ENCODE peak calls at places on chromosomes 13 and 19, in five cellular contexts. One of them, this sample, is unnamed.
A peak's percentile ranks its signal among the peaks of the same experiment; 100 is the strongest.

GRCh38 chr13:92143766-92144165 is 745.3 kb downstream of the GPC5 start:
- DNase-seq in GM12878: no peak
- DNase-seq in H1: no peak
- DNase-seq in K562: no peak
- DNase-seq in HepG2: no peak
- DNase-seq in this sample: no peak

GRCh38 chr19:2319551-2319950 is 8.8 kb downstream of the LSM7 start:
- DNase-seq in GM12878: no peak
- DNase-seq in HepG2: no peak
- DNase-seq in H1: no peak
- DNase-seq in K562: no peak
- DNase-seq in this sample: no peak

GRCh38 chr19:48415395-48415794 is 21.9 kb downstream of the GRIN2D start:
- DNase-seq in HepG2: peak; percentile 52
- DNase-seq in K562: peak; percentile 95
- DNase-seq in H1: peak; percentile 97
- DNase-seq in GM12878: no peak
- DNase-seq in this sample: peak; percentile 98

GRCh38 chr13:95547531-95548167 is 4.9 kb upstream of the CLDN10 start:
- DNase-seq in K562: no peak
- DNase-seq in GM12878: no peak
- DNase-seq in H1: no peak
- DNase-seq in HepG2: no peak
- DNase-seq in this sample: no peak

GRCh38 chr13:59452189-59452588 is 711.5 kb downstream of the DIAPH3 start:
- DNase-seq in K562: no peak
- DNase-seq in H1: no peak
- DNase-seq in GM12878: no peak
- DNase-seq in HepG2: no peak
- DNase-seq in this sample: no peak

GRCh38 chr13:113806526-113806925 is 47.5 kb downstream of the TMEM255B start:
- DNase-seq in GM12878: no peak
- DNase-seq in HepG2: no peak
- DNase-seq in K562: no peak
- DNase-seq in H1: no peak
- DNase-seq in this sample: peak; percentile 7

GRCh38 chr19:17306285-17306714 is 628 bp downstream of the MRPL34 start:
- DNase-seq in H1: no peak
- DNase-seq in HepG2: no peak
- DNase-seq in GM12878: no peak
- DNase-seq in K562: no peak
- DNase-seq in this sample: no peak

GRCh38 chr13:67033170-67033569 is 197.0 kb downstream of the PCDH9 start:
- DNase-seq in K562: no peak
- DNase-seq in H1: no peak
- DNase-seq in GM12878: no peak
- DNase-seq in HepG2: no peak
- DNase-seq in this sample: no peak

GRCh38 chr19:3977242-3978143 is 6.6 kb upstream of the DAPK3 start:
- DNase-seq in H1: peak; percentile 54
- DNase-seq in HepG2: no peak
- DNase-seq in K562: peak; percentile 57
- DNase-seq in GM12878: no peak
- DNase-seq in this sample: no peak

GRCh38 chr19:40800339-40800996 is 1.5 kb downstream of the EGLN2 start:
- DNase-seq in H1: no peak
- DNase-seq in GM12878: no peak
- DNase-seq in HepG2: no peak
- DNase-seq in K562: no peak
- DNase-seq in this sample: no peak

GRCh38 chr19:23203841-23204344 is 46.3 kb downstream of the ZNF724 start:
- DNase-seq in H1: no peak
- DNase-seq in GM12878: no peak
- DNase-seq in K562: no peak
- DNase-seq in HepG2: no peak
- DNase-seq in this sample: peak; percentile 66

GRCh38 chr19:35309481-35310279 is 17.7 kb downstream of the MAG start:
- DNase-seq in H1: no peak
- DNase-seq in GM12878: no peak
- DNase-seq in K562: peak; percentile 79
- DNase-seq in HepG2: peak; percentile 87
- DNase-seq in this sample: no peak

GRCh38 chr13:52615817-52616216 is 26.4 kb upstream of the HNRNPA1L2 start:
- DNase-seq in HepG2: peak; percentile 43
- DNase-seq in H1: no peak
- DNase-seq in GM12878: no peak
- DNase-seq in K562: no peak
- DNase-seq in this sample: no peak

GRCh38 chr13:18949970-18950369 is 231.7 kb downstream of the TUBA3C start:
- DNase-seq in GM12878: no peak
- DNase-seq in H1: no peak
- DNase-seq in HepG2: no peak
- DNase-seq in K562: no peak
- DNase-seq in this sample: no peak

GRCh38 chr19:35296644-35297514 is 4.9 kb downstream of the MAG start:
- DNase-seq in H1: no peak
- DNase-seq in GM12878: no peak
- DNase-seq in HepG2: no peak
- DNase-seq in K562: no peak
- DNase-seq in this sample: no peak

GRCh38 chr13:111548301-111548700 is 227.9 kb downstream of the TEX29 start:
- DNase-seq in H1: no peak
- DNase-seq in GM12878: no peak
- DNase-seq in K562: no peak
- DNase-seq in HepG2: no peak
- DNase-seq in this sample: no peak

GRCh38 chr19:43506629-43507028 is 2.1 kb upstream of the PHLDB3 start:
- DNase-seq in GM12878: no peak
- DNase-seq in H1: no peak
- DNase-seq in K562: no peak
- DNase-seq in HepG2: no peak
- DNase-seq in this sample: no peak

GRCh38 chr19:15280915-15281683 is 48.9 kb upstream of the EPHX3 start:
- DNase-seq in HepG2: peak; percentile 55
- DNase-seq in K562: peak; percentile 43
- DNase-seq in H1: no peak
- DNase-seq in GM12878: no peak
- DNase-seq in this sample: no peak

GRCh38 chr13:65631078-65631477 is 1599.1 kb downstream of the PCDH9 start:
- DNase-seq in H1: no peak
- DNase-seq in GM12878: no peak
- DNase-seq in K562: no peak
- DNase-seq in HepG2: no peak
- DNase-seq in this sample: no peak

GRCh38 chr13:38636106-38636505 is 50.8 kb upstream of the FREM2 start:
- DNase-seq in GM12878: no peak
- DNase-seq in H1: no peak
- DNase-seq in K562: no peak
- DNase-seq in HepG2: no peak
- DNase-seq in this sample: no peak

GRCh38 chr13:38636756-38637155 is 50.1 kb upstream of the FREM2 start:
- DNase-seq in H1: no peak
- DNase-seq in HepG2: no peak
- DNase-seq in GM12878: no peak
- DNase-seq in K562: no peak
- DNase-seq in this sample: no peak

GRCh38 chr13:38637576-38637975 is 49.3 kb upstream of the FREM2 start:
- DNase-seq in HepG2: no peak
- DNase-seq in GM12878: no peak
- DNase-seq in K562: no peak
- DNase-seq in H1: no peak
- DNase-seq in this sample: no peak

GRCh38 chr13:38641164-38641948 is 45.5 kb upstream of the FREM2 start:
- DNase-seq in K562: peak; percentile 5
- DNase-seq in GM12878: no peak
- DNase-seq in H1: no peak
- DNase-seq in HepG2: no peak
- DNase-seq in this sample: no peak
- TF ChIP-seq ATF2 in K562: no peak
- TF ChIP-seq ATF2 in GM12878: no peak
- TF ChIP-seq ATF2 in H1: no peak
- TF ChIP-seq ATF2 in HepG2: no peak
- TF ChIP-seq ATF2 in this sample: no peak

GRCh38 chr19:50496189-50497029 is 14.6 kb downstream of the JOSD2 start:
- DNase-seq in HepG2: peak; percentile 67
- DNase-seq in K562: no peak
- DNase-seq in GM12878: no peak
- DNase-seq in H1: no peak
- DNase-seq in this sample: peak; percentile 47
- TF ChIP-seq ATF2 in HepG2: no peak
- TF ChIP-seq ATF2 in K562: no peak
- TF ChIP-seq ATF2 in GM12878: no peak
- TF ChIP-seq ATF2 in H1: no peak
- TF ChIP-seq ATF2 in this sample: no peak

DNA sequence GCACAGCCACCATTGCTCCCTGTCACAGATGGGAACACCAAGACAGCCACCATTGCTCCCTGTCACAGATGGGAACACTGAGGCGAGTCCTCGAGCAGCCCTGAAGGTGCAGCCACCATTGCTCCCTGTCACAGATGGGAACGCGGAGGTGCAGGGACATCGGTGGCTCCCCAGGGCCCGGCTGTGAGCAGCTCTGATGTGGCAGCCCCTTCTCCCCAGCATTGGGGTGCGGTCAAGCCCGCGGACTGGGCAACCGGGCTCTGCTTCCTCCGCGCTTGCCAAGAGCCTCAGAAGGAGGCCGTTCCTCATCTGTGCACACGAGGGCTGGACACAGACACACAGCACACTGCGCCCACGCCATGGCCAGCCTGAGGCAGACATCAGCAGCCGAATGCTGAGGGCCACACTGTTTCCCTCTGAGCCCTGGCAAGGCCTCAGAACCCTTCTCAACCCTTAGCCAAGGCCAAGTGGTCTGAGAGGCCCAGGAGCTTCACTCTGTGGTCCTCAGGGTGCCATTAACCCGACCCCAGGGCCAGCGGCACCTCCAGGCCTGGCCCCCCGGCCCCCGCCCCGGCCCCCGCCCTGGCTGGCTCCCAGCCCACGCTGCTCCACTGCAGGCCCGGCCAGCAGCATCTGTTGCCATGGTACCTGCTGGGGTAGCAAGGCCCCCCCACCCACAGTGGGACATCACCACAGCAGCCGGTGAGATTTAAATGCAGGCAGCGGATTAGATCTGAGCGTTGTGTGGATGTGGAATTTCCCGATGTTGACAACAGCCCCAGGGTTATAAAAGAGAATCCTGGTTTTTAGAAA is 18.4 kb downstream of the C2CD4C start:
- DNase-seq in HepG2: no peak
- DNase-seq in GM12878: no peak
- DNase-seq in H1: no peak
- DNase-seq in K562: no peak
- DNase-seq in this sample: no peak
- TF ChIP-seq ATF2 in HepG2: no peak
- TF ChIP-seq ATF2 in GM12878: no peak
- TF ChIP-seq ATF2 in H1: no peak
- TF ChIP-seq ATF2 in K562: no peak
- TF ChIP-seq ATF2 in this sample: no peak

GRCh38 chr19:28990522-28990921 is 222.4 kb downstream of the UQCRFS1 start:
- DNase-seq in K562: no peak
- DNase-seq in GM12878: no peak
- DNase-seq in H1: no peak
- DNase-seq in HepG2: no peak
- DNase-seq in this sample: no peak
- TF ChIP-seq ATF2 in K562: no peak
- TF ChIP-seq ATF2 in GM12878: no peak
- TF ChIP-seq ATF2 in H1: no peak
- TF ChIP-seq ATF2 in HepG2: no peak
- TF ChIP-seq ATF2 in this sample: no peak

GRCh38 chr19:907183-907853 is 5.7 kb downstream of the R3HDM4 start:
- DNase-seq in H1: no peak
- DNase-seq in GM12878: no peak
- DNase-seq in HepG2: no peak
- DNase-seq in K562: peak; percentile 83
- DNase-seq in this sample: no peak
- TF ChIP-seq ATF2 in H1: no peak
- TF ChIP-seq ATF2 in GM12878: no peak
- TF ChIP-seq ATF2 in HepG2: no peak
- TF ChIP-seq ATF2 in K562: no peak
- TF ChIP-seq ATF2 in this sample: no peak

GRCh38 chr13:39685652-39686051 is 30.2 kb downstream of the COG6 start:
- DNase-seq in K562: no peak
- DNase-seq in H1: no peak
- DNase-seq in GM12878: no peak
- DNase-seq in HepG2: no peak
- DNase-seq in this sample: no peak
- TF ChIP-seq ATF2 in K562: no peak
- TF ChIP-seq ATF2 in H1: no peak
- TF ChIP-seq ATF2 in GM12878: no peak
- TF ChIP-seq ATF2 in HepG2: no peak
- TF ChIP-seq ATF2 in this sample: no peak

DNA sequence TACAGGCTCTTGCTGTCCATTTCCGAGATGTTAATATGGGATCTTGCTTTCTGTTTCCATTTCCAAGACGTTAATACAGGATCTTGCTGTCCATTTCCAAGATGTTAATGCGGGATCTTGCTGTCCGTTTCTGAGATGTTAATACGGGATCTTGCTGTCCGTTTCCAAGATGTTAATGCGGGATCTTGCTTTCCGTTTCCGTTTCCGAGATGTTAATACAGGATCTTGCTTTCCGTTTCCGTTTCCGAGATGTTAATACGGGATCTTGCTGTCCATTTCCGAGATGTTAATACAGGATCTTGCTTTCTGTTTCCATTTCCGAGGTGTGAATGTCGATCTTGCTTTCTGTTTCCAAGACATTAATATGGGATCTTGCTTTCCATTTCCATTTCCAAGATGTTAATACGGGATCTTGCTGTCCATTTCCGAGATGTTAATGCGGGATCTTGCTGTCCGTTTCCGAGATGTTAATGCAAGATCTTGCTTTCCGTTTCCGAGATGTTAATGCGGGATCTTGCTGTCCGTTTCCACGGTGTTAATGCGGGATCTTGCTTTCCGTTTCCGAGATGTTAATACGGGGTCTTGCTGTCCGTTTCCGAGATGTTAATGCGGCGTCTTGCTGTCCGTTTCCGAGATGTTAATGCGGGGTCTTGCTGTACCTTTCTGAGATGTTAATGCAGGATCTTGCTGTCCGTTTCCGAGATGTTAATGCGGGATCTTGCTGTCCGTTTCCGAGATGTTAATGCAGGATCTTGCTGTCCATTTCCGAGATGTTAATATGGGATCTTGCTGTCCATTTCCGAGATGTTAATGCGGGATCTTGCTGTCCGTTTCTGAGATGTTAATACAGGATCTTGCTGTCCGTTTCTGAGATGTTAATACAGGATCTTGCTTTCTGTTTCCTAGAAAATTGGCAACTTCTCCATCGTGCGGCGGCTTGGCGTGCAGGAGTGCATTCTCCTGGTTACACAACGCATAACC is 38.3 kb downstream of the PEX11G start:
- DNase-seq in H1: no peak
- DNase-seq in K562: no peak
- DNase-seq in GM12878: peak; percentile 49
- DNase-seq in HepG2: peak; percentile 32
- DNase-seq in this sample: no peak
- TF ChIP-seq ATF2 in H1: no peak
- TF ChIP-seq ATF2 in K562: no peak
- TF ChIP-seq ATF2 in GM12878: no peak
- TF ChIP-seq ATF2 in HepG2: no peak
- TF ChIP-seq ATF2 in this sample: no peak

This sample was measured in WTC11.